ENCODE peak calls at places on chromosomes 4 and X, in seven cellular contexts. One of them, this sample, is unnamed.

GRCh38 chr4:109735566-109736454 is 5.9 kb upstream of the PLA2G12A start:
- DNase-seq in lower leg skin: no peak
- DNase-seq in choroid plexus epithelial cell: peak; percentile 41
- DNase-seq in GM12865: no peak
- DNase-seq in lower lobe of right lung: no peak
- DNase-seq in neural crest cell: no peak
- DNase-seq in keratinocyte: no peak
- DNase-seq in this sample: no peak

GRCh38 chr4:100391086-100391485 is 126.7 kb downstream of the EMCN start:
- DNase-seq in GM12865: no peak
- DNase-seq in keratinocyte: no peak
- DNase-seq in choroid plexus epithelial cell: no peak
- DNase-seq in lower lobe of right lung: no peak
- DNase-seq in neural crest cell: no peak
- DNase-seq in lower leg skin: no peak
- DNase-seq in this sample: no peak

GRCh38 chr4:38149472-38149871 is 189.3 kb downstream of the PTTG2 start:
- DNase-seq in neural crest cell: no peak
- DNase-seq in lower lobe of right lung: no peak
- DNase-seq in GM12865: no peak
- DNase-seq in lower leg skin: no peak
- DNase-seq in keratinocyte: no peak
- DNase-seq in choroid plexus epithelial cell: peak; percentile 42
- DNase-seq in this sample: no peak

GRCh38 chr4:146243141-146243882 is 29.0 kb downstream of the REELD1 start:
- DNase-seq in choroid plexus epithelial cell: no peak
- DNase-seq in keratinocyte: no peak
- DNase-seq in GM12865: peak; percentile 86
- DNase-seq in lower leg skin: no peak
- DNase-seq in neural crest cell: no peak
- DNase-seq in lower lobe of right lung: peak; percentile 61
- DNase-seq in this sample: no peak

GRCh38 chrX:34778961-34779360 is 121.9 kb upstream of the TMEM47 start:
- DNase-seq in lower leg skin: no peak
- DNase-seq in neural crest cell: no peak
- DNase-seq in keratinocyte: no peak
- DNase-seq in lower lobe of right lung: no peak
- DNase-seq in choroid plexus epithelial cell: peak; percentile 50
- DNase-seq in GM12865: no peak
- DNase-seq in this sample: no peak

GRCh38 chr4:165680821-165681220 is 192.2 kb upstream of the TLL1 start:
- DNase-seq in choroid plexus epithelial cell: no peak
- DNase-seq in lower leg skin: no peak
- DNase-seq in neural crest cell: no peak
- DNase-seq in GM12865: no peak
- DNase-seq in lower lobe of right lung: no peak
- DNase-seq in keratinocyte: no peak
- DNase-seq in this sample: no peak

GRCh38 chr4:80215449-80216052 is 18.2 kb downstream of the PRDM8 start:
- DNase-seq in lower leg skin: no peak
- DNase-seq in choroid plexus epithelial cell: peak; percentile 55
- DNase-seq in lower lobe of right lung: no peak
- DNase-seq in GM12865: peak; percentile 14
- DNase-seq in keratinocyte: no peak
- DNase-seq in neural crest cell: no peak
- DNase-seq in this sample: no peak

GRCh38 chr4:60780874-60781273 is 419.3 kb upstream of the ADGRL3 start:
- DNase-seq in lower lobe of right lung: no peak
- DNase-seq in neural crest cell: no peak
- DNase-seq in lower leg skin: no peak
- DNase-seq in keratinocyte: no peak
- DNase-seq in GM12865: no peak
- DNase-seq in choroid plexus epithelial cell: no peak
- DNase-seq in this sample: no peak

GRCh38 chrX:7746861-7747260 is 96.1 kb upstream of the VCX start:
- DNase-seq in neural crest cell: no peak
- DNase-seq in keratinocyte: no peak
- DNase-seq in choroid plexus epithelial cell: peak; percentile 1
- DNase-seq in lower leg skin: no peak
- DNase-seq in GM12865: no peak
- DNase-seq in lower lobe of right lung: no peak
- DNase-seq in this sample: no peak

GRCh38 chr4:76251448-76252270 is at the start of gene FAM47E:
- DNase-seq in lower leg skin: no peak
- DNase-seq in lower lobe of right lung: peak; percentile 92
- DNase-seq in neural crest cell: peak; percentile 72
- DNase-seq in GM12865: no peak
- DNase-seq in keratinocyte: no peak
- DNase-seq in choroid plexus epithelial cell: peak; percentile 23
- DNase-seq in this sample: peak; percentile 69

GRCh38 chrX:23803931-23804381 is 21.0 kb downstream of the SAT1 start:
- DNase-seq in lower lobe of right lung: peak; percentile 45
- DNase-seq in lower leg skin: no peak
- DNase-seq in keratinocyte: no peak
- DNase-seq in GM12865: no peak
- DNase-seq in neural crest cell: no peak
- DNase-seq in choroid plexus epithelial cell: peak; percentile 72
- DNase-seq in this sample: no peak

GRCh38 chr4:3419836-3420605 is 21.7 kb upstream of the HGFAC start:
- DNase-seq in lower leg skin: no peak
- DNase-seq in keratinocyte: no peak
- DNase-seq in choroid plexus epithelial cell: no peak
- DNase-seq in neural crest cell: no peak
- DNase-seq in GM12865: no peak
- DNase-seq in lower lobe of right lung: no peak
- DNase-seq in this sample: no peak

GRCh38 chr4:161252520-161253141 is 911.2 kb downstream of the FSTL5 start:
- DNase-seq in GM12865: peak; percentile 64
- DNase-seq in neural crest cell: no peak
- DNase-seq in lower lobe of right lung: no peak
- DNase-seq in keratinocyte: no peak
- DNase-seq in lower leg skin: no peak
- DNase-seq in choroid plexus epithelial cell: peak; percentile 53
- DNase-seq in this sample: no peak

GRCh38 chr4:88158360-88159136 is at the start of gene ABCG2:
- DNase-seq in GM12865: peak; percentile 26
- DNase-seq in lower lobe of right lung: peak; percentile 68
- DNase-seq in neural crest cell: peak; percentile 30
- DNase-seq in choroid plexus epithelial cell: peak; percentile 45
- DNase-seq in lower leg skin: no peak
- DNase-seq in keratinocyte: no peak
- DNase-seq in this sample: no peak

GRCh38 chr4:7428261-7429068 is 6.3 kb downstream of the PSAPL1 start:
- DNase-seq in choroid plexus epithelial cell: no peak
- DNase-seq in lower lobe of right lung: peak; percentile 35
- DNase-seq in GM12865: no peak
- DNase-seq in neural crest cell: no peak
- DNase-seq in lower leg skin: no peak
- DNase-seq in keratinocyte: no peak
- DNase-seq in this sample: peak; percentile 34

GRCh38 chrX:133523094-133523493 is 107.8 kb upstream of the GPC4 start:
- DNase-seq in choroid plexus epithelial cell: no peak
- DNase-seq in keratinocyte: no peak
- DNase-seq in lower lobe of right lung: peak; percentile 56
- DNase-seq in neural crest cell: no peak
- DNase-seq in GM12865: no peak
- DNase-seq in lower leg skin: no peak
- DNase-seq in this sample: no peak

GRCh38 chr4:80172203-80172602 is 25.1 kb upstream of the PRDM8 start:
- DNase-seq in keratinocyte: no peak
- DNase-seq in GM12865: peak; percentile 51
- DNase-seq in choroid plexus epithelial cell: no peak
- DNase-seq in lower lobe of right lung: no peak
- DNase-seq in neural crest cell: no peak
- DNase-seq in lower leg skin: no peak
- DNase-seq in this sample: no peak

GRCh38 chr4:138053601-138054322 is 188.4 kb downstream of the SLC7A11 start:
- DNase-seq in lower leg skin: no peak
- DNase-seq in GM12865: no peak
- DNase-seq in neural crest cell: no peak
- DNase-seq in lower lobe of right lung: no peak
- DNase-seq in choroid plexus epithelial cell: peak; percentile 95
- DNase-seq in keratinocyte: peak; percentile 62
- DNase-seq in this sample: no peak

GRCh38 chrX:134868766-134869495 is 121.9 kb upstream of the SMIM10 start:
- DNase-seq in lower lobe of right lung: no peak
- DNase-seq in keratinocyte: no peak
- DNase-seq in lower leg skin: no peak
- DNase-seq in neural crest cell: no peak
- DNase-seq in GM12865: no peak
- DNase-seq in choroid plexus epithelial cell: peak; percentile 64
- DNase-seq in this sample: no peak

GRCh38 chr4:89653012-89653411 is 183.9 kb downstream of the SNCA start:
- DNase-seq in keratinocyte: no peak
- DNase-seq in lower leg skin: no peak
- DNase-seq in choroid plexus epithelial cell: no peak
- DNase-seq in neural crest cell: no peak
- DNase-seq in GM12865: no peak
- DNase-seq in lower lobe of right lung: no peak
- DNase-seq in this sample: no peak

GRCh38 chrX:11666180-11666579 is 460 bp upstream of the ARHGAP6 start:
- DNase-seq in choroid plexus epithelial cell: no peak
- DNase-seq in neural crest cell: peak; percentile 24
- DNase-seq in keratinocyte: no peak
- DNase-seq in lower lobe of right lung: no peak
- DNase-seq in lower leg skin: no peak
- DNase-seq in GM12865: peak; percentile 67
- DNase-seq in this sample: no peak

GRCh38 chr4:82360298-82361177 is 13.3 kb downstream of the HNRNPD start:
- DNase-seq in keratinocyte: no peak
- DNase-seq in lower leg skin: no peak
- DNase-seq in neural crest cell: no peak
- DNase-seq in GM12865: no peak
- DNase-seq in choroid plexus epithelial cell: peak; percentile 51
- DNase-seq in lower lobe of right lung: no peak
- DNase-seq in this sample: no peak

GRCh38 chrX:135740683-135741149 is 27.3 kb downstream of the CT45A3 start:
- DNase-seq in lower lobe of right lung: no peak
- DNase-seq in lower leg skin: no peak
- DNase-seq in keratinocyte: no peak
- DNase-seq in GM12865: peak; percentile 44
- DNase-seq in choroid plexus epithelial cell: peak; percentile 8
- DNase-seq in neural crest cell: peak; percentile 3
- DNase-seq in this sample: peak; percentile 46

GRCh38 chr4:8385611-8386010 is 54.9 kb downstream of the ACOX3 start:
- DNase-seq in neural crest cell: no peak
- DNase-seq in lower leg skin: no peak
- DNase-seq in GM12865: no peak
- DNase-seq in lower lobe of right lung: no peak
- DNase-seq in keratinocyte: no peak
- DNase-seq in choroid plexus epithelial cell: no peak
- DNase-seq in this sample: peak; percentile 17

GRCh38 chrX:129000018-129000417 is 523.3 kb downstream of the SMARCA1 start:
- DNase-seq in lower leg skin: no peak
- DNase-seq in choroid plexus epithelial cell: no peak
- DNase-seq in lower lobe of right lung: no peak
- DNase-seq in keratinocyte: no peak
- DNase-seq in GM12865: no peak
- DNase-seq in neural crest cell: no peak
- DNase-seq in this sample: no peak

DNA sequence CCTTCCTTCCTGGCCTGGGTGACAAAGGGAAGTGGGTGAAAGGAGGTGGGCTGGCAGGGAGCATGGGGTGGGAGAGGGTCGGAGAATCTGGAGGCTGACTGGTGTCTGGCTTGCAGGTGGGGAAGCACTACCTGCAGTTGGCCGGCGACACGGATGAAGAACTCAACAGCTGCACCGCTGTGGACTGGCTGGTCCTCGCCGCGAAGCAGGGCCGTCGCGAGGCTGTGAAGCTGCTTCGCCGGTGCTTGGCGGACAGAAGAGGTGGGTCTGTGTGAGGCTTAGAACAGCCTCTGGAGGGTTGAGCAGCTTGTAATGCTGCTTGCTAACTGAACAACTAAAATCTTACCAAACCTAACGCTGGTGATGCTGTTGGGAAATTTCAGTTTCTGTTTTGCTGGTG is 19.2 kb downstream of the WFS1 start:
- DNase-seq in lower leg skin: no peak
- DNase-seq in choroid plexus epithelial cell: no peak
- DNase-seq in GM12865: no peak
- DNase-seq in lower lobe of right lung: peak; percentile 40
- DNase-seq in keratinocyte: no peak
- DNase-seq in neural crest cell: no peak
- DNase-seq in this sample: no peak
- TF ChIP-seq CTCF in lower leg skin: no peak
- TF ChIP-seq CTCF in choroid plexus epithelial cell: no peak
- TF ChIP-seq CTCF in GM12865: no peak
- TF ChIP-seq CTCF in lower lobe of right lung: no peak
- TF ChIP-seq CTCF in keratinocyte: no peak
- TF ChIP-seq CTCF in neural crest cell: no peak
- TF ChIP-seq CTCF in this sample: no peak

DNA sequence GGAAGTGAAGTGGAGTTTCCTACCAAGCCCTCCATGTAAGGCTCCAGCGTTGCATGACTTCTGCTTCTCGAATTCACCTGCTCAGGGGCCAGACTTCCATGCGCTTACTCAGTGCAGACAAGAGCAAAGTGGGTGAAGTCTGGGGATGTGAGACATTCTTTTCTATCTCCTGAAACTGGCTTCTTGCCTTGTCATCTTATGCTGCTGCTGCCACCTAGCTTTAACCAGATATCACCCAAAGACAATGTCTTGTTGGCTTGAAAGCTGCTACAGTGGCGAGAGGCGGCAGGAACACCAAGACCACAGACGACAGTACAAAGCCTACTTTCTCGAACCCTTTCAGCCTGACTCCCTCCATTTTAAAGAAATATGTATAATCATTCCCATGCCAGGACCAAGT is 103.6 kb upstream of the ADGRG2 start:
- DNase-seq in neural crest cell: no peak
- DNase-seq in lower lobe of right lung: no peak
- DNase-seq in GM12865: peak; percentile 60
- DNase-seq in choroid plexus epithelial cell: peak; percentile 14
- DNase-seq in keratinocyte: no peak
- DNase-seq in lower leg skin: no peak
- DNase-seq in this sample: no peak
- TF ChIP-seq CTCF in neural crest cell: no peak
- TF ChIP-seq CTCF in lower lobe of right lung: no peak
- TF ChIP-seq CTCF in GM12865: peak; percentile 23
- TF ChIP-seq CTCF in choroid plexus epithelial cell: peak; percentile 17
- TF ChIP-seq CTCF in keratinocyte: peak; percentile 3
- TF ChIP-seq CTCF in lower leg skin: no peak
- TF ChIP-seq CTCF in this sample: no peak

DNA sequence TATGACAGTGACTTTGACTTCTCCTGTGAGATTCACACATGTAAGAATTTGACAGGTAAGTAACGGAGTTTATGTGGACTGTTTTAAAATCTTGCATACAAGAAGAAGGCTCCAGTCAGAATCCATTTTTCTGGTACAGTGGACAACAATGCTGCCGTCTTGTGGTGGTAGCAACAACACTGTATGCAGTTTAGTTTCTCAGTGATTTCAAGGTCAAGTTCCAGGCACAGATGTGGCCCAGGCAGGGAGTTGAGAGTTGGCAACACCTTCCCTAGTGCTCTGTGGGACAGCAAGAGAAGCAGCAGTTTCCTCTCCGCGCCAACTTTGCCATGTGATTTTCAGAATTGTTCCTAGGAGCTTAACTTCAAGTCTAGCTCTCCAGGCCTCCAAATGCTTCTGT is 56.0 kb upstream of the STPG2 start:
- DNase-seq in lower lobe of right lung: no peak
- DNase-seq in keratinocyte: no peak
- DNase-seq in lower leg skin: no peak
- DNase-seq in choroid plexus epithelial cell: peak; percentile 13
- DNase-seq in neural crest cell: no peak
- DNase-seq in GM12865: peak; percentile 2
- DNase-seq in this sample: no peak
- TF ChIP-seq CTCF in lower lobe of right lung: no peak
- TF ChIP-seq CTCF in keratinocyte: no peak
- TF ChIP-seq CTCF in lower leg skin: no peak
- TF ChIP-seq CTCF in choroid plexus epithelial cell: peak; percentile 26
- TF ChIP-seq CTCF in neural crest cell: no peak
- TF ChIP-seq CTCF in GM12865: no peak
- TF ChIP-seq CTCF in this sample: no peak

GRCh38 chr4:74669702-74670101 is 124.6 kb downstream of the BTC start:
- DNase-seq in lower lobe of right lung: no peak
- DNase-seq in neural crest cell: no peak
- DNase-seq in choroid plexus epithelial cell: no peak
- DNase-seq in keratinocyte: no peak
- DNase-seq in lower leg skin: no peak
- DNase-seq in GM12865: no peak
- DNase-seq in this sample: no peak
- TF ChIP-seq CTCF in lower lobe of right lung: no peak
- TF ChIP-seq CTCF in neural crest cell: no peak
- TF ChIP-seq CTCF in choroid plexus epithelial cell: no peak
- TF ChIP-seq CTCF in keratinocyte: no peak
- TF ChIP-seq CTCF in lower leg skin: no peak
- TF ChIP-seq CTCF in GM12865: no peak
- TF ChIP-seq CTCF in this sample: no peak

This sample was measured in CD14-positive monocyte.